ENCODE peak calls at places on chromosomes 11 and 22, in four cellular contexts. One of them, this sample, is unnamed.

GRCh38 chr11:12556155-12556554 is 118.1 kb upstream of the TEAD1 start:
- DNase-seq in HepG2: no peak
- DNase-seq in H1: peak
- DNase-seq in K562: no peak
- DNase-seq in this sample: no peak

GRCh38 chr11:87804176-87804575 is 371.1 kb downstream of the RAB38 start:
- DNase-seq in HepG2: no peak
- DNase-seq in H1: no peak
- DNase-seq in K562: no peak
- DNase-seq in this sample: no peak

GRCh38 chr11:12459374-12459773 is 82.0 kb downstream of the PARVA start:
- DNase-seq in HepG2: no peak
- DNase-seq in H1: no peak
- DNase-seq in K562: no peak
- DNase-seq in this sample: no peak

GRCh38 chr22:30989473-30989872 is 20.4 kb downstream of the TUG1 start:
- DNase-seq in HepG2: no peak
- DNase-seq in H1: no peak
- DNase-seq in K562: no peak
- DNase-seq in this sample: no peak

GRCh38 chr11:70435765-70436500 is 37.6 kb downstream of the CTTN start:
- DNase-seq in HepG2: no peak
- DNase-seq in H1: no peak
- DNase-seq in K562: no peak
- DNase-seq in this sample: no peak

GRCh38 chr22:24355574-24355973 is 71.8 kb upstream of the ADORA2A start:
- DNase-seq in HepG2: no peak
- DNase-seq in H1: no peak
- DNase-seq in K562: no peak
- DNase-seq in this sample: no peak

GRCh38 chr11:121476379-121477032 is 23.7 kb upstream of the SORL1-AS1 start:
- DNase-seq in HepG2: peak
- DNase-seq in H1: no peak
- DNase-seq in K562: no peak
- DNase-seq in this sample: no peak

GRCh38 chr11:45929486-45930030 is 7.1 kb downstream of the LARGE2 start:
- DNase-seq in HepG2: no peak
- DNase-seq in H1: no peak
- DNase-seq in K562: no peak
- DNase-seq in this sample: no peak

GRCh38 chr22:27982106-27982505 is 63.0 kb upstream of the PITPNB start:
- DNase-seq in HepG2: no peak
- DNase-seq in H1: no peak
- DNase-seq in K562: no peak
- DNase-seq in this sample: no peak

GRCh38 chr11:102476812-102477211 is 24.2 kb upstream of the TMEM123 start:
- DNase-seq in HepG2: peak
- DNase-seq in H1: no peak
- DNase-seq in K562: peak
- DNase-seq in this sample: no peak

GRCh38 chr22:25282346-25282670 is 62.9 kb downstream of the CRYBB2 start:
- DNase-seq in HepG2: no peak
- DNase-seq in H1: no peak
- DNase-seq in K562: no peak
- DNase-seq in this sample: no peak

GRCh38 chr11:9462172-9462799 is 1.5 kb downstream of the ZNF143 start:
- DNase-seq in HepG2: no peak
- DNase-seq in H1: no peak
- DNase-seq in K562: no peak
- DNase-seq in this sample: no peak

GRCh38 chr11:45407226-45407625 is 121.1 kb upstream of the SYT13 start:
- DNase-seq in HepG2: no peak
- DNase-seq in H1: no peak
- DNase-seq in K562: no peak
- DNase-seq in this sample: no peak

GRCh38 chr11:15770798-15771414 is 585.4 kb downstream of the SOX6 start:
- DNase-seq in HepG2: peak
- DNase-seq in H1: peak
- DNase-seq in K562: peak
- DNase-seq in this sample: no peak

GRCh38 chr22:37416806-37417205 is 10.5 kb downstream of the ELFN2 start:
- DNase-seq in HepG2: no peak
- DNase-seq in H1: no peak
- DNase-seq in K562: peak
- DNase-seq in this sample: no peak

GRCh38 chr11:57751676-57752253 is at the start of gene BTBD18:
- DNase-seq in HepG2: peak
- DNase-seq in H1: peak
- DNase-seq in K562: peak
- DNase-seq in this sample: no peak

GRCh38 chr11:19347911-19348310 is 107.2 kb upstream of the E2F8 start:
- DNase-seq in HepG2: no peak
- DNase-seq in H1: no peak
- DNase-seq in K562: no peak
- DNase-seq in this sample: no peak

GRCh38 chr11:19342036-19342435 is 101.3 kb upstream of the E2F8 start:
- DNase-seq in HepG2: peak
- DNase-seq in H1: no peak
- DNase-seq in K562: no peak
- DNase-seq in this sample: no peak

GRCh38 chr11:19345848-19346681 is 105.3 kb upstream of the E2F8 start:
- DNase-seq in HepG2: no peak
- DNase-seq in H1: peak
- DNase-seq in K562: no peak
- DNase-seq in this sample: no peak

GRCh38 chr11:19344661-19345518 is 104.1 kb upstream of the E2F8 start:
- DNase-seq in HepG2: no peak
- DNase-seq in H1: peak
- DNase-seq in K562: no peak
- DNase-seq in this sample: no peak

DNA sequence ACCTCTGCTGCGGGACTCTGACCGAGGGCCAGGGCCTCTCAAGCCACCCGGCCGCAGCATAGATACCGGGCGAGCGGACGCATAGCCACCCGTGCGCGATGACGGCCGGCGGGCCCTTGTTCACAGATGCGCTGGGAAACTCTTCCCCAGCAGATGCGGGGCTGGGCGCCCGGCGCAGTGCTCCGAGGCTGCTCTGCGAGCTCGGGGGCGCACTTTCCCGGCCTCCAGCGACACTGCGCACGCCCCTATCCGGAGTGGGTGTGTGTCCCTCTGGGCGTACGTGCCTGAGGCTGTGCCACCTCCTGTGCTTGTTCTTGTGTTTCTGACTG is 104.7 kb upstream of the E2F8 start:
- DNase-seq in HepG2: no peak
- DNase-seq in H1: peak
- DNase-seq in K562: no peak
- DNase-seq in this sample: no peak
- TF ChIP-seq HDAC6 in HepG2: no peak
- TF ChIP-seq HDAC6 in H1: no peak
- TF ChIP-seq HDAC6 in K562: no peak
- TF ChIP-seq HDAC6 in this sample: no peak

GRCh38 chr11:32233276-32233675 is 142.4 kb downstream of the RCN1 start:
- DNase-seq in HepG2: no peak
- DNase-seq in H1: no peak
- DNase-seq in K562: no peak
- DNase-seq in this sample: no peak
- TF ChIP-seq HDAC6 in HepG2: no peak
- TF ChIP-seq HDAC6 in H1: no peak
- TF ChIP-seq HDAC6 in K562: no peak
- TF ChIP-seq HDAC6 in this sample: no peak

DNA sequence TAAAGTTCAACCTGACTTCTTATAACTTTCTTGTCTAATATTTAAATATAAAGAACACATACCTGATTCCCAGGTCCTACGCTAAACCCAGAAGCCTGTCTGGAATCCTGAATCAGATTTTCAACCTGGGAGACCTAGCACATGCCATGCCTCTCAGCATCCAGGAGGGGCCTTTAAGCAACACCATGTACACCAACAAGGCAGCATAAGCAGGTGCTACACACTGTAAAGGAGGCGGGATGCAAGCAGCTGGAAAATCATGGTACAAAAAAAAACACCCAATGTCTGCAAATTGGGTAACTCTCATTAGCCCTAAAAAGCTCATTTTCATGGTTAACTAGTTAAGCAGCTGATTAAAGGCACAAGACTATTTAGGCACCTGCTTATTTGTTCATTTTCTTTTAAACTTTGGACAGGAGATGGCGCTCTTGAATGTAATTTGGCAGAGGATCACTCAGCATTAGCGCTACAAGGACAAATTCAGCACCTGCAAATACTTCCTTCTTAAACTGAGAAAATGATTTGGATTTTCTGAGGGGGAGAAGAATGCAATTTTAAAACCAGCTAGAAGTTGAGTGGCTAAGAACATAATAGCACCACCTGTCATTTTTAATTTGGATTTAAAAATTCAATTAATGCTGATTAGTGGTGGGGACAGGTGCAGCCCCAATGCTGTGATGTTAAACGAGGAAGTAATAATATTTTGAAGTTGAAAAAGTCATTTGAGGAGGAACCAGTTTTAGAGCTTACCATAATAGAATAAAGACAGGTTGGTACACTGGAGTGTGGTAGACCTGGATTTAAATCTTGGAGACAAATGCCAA is 104.0 kb downstream of the FAR1 start:
- DNase-seq in HepG2: peak
- DNase-seq in H1: peak
- DNase-seq in K562: peak
- DNase-seq in this sample: peak
- TF ChIP-seq HDAC6 in HepG2: no peak
- TF ChIP-seq HDAC6 in H1: no peak
- TF ChIP-seq HDAC6 in K562: no peak
- TF ChIP-seq HDAC6 in this sample: no peak

GRCh38 chr11:22730319-22730718 is 63.9 kb downstream of the GAS2 start:
- DNase-seq in HepG2: peak
- DNase-seq in H1: no peak
- DNase-seq in K562: no peak
- DNase-seq in this sample: no peak
- TF ChIP-seq HDAC6 in HepG2: no peak
- TF ChIP-seq HDAC6 in H1: no peak
- TF ChIP-seq HDAC6 in K562: no peak
- TF ChIP-seq HDAC6 in this sample: no peak

DNA sequence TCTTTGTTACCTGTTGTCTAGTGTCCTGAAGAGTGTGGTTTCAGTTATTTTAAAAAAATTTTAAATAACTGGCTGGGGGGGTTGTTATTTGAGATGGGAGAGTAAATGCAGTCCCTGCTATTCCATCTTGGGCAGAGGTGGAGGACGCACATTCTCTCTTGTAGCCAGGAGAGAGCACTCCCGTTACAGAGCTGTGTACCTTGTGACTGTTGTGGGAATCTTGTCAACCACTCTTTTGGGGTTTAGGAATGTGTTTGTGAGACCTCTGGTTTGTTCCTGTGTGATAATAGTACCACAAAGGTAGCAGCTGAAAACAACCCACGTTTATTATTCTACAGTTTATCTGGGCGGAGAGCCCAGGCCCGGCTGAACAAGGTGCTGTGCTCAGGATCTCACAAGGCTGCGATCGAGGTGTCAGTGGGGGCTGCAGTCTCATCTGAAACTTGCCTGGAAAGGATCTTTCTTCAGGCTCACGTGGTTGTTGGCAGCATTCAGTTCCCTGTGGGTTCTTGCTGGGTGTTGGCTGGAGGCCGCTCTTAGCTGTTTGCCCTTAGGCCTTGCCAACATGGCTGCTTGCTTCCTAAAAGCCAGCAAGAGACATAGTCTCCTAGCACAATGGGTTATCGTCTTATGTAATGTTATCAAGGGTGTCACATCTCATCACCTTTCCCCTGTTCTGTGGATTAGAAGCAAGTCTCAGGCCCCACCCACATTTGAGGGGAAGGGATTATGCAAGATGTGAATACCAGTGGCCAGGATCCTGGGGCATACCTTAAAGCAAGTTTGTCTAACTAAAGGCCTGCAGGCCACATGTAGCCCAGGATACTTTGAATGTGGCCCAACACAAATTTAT is 20.6 kb downstream of the IGHMBP2 start:
- DNase-seq in HepG2: no peak
- DNase-seq in H1: no peak
- DNase-seq in K562: no peak
- DNase-seq in this sample: no peak
- TF ChIP-seq HDAC6 in HepG2: no peak
- TF ChIP-seq HDAC6 in H1: no peak
- TF ChIP-seq HDAC6 in K562: no peak
- TF ChIP-seq HDAC6 in this sample: no peak

DNA sequence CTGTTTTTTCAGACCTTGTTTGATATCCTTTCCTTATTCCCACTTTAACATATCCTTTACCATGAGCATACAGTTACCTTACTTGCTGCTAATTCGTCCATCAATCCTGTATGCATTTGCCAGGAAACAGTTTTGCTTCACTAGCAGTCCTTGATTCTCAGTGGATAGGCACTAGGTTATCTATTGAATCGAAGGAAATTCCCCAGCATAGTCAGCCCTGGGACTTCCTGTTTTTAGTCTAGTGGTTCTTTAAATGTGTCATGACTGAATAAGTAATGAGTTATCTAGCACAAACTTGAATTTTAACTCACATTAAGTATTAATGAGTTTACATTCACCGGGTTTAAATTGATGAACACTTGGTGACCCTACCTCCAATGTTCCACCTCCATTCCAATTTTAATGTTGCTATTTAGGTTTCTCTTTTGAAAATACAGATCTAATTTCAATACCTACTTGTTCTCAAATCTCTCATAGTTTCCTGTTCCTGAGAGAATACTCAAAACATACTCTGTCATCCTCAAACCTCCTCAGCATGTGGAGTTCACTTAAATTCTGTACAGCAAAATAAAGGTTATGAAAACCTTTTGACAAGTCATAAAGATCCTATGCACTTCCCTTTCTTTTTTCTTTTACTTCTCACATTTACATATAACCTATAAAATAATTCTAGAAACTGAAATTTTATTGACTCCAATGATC is 1375.1 kb upstream of the TENM4 start:
- DNase-seq in HepG2: no peak
- DNase-seq in H1: no peak
- DNase-seq in K562: no peak
- DNase-seq in this sample: peak
- TF ChIP-seq HDAC6 in HepG2: no peak
- TF ChIP-seq HDAC6 in H1: no peak
- TF ChIP-seq HDAC6 in K562: no peak
- TF ChIP-seq HDAC6 in this sample: no peak

GRCh38 chr22:46538816-46539163 is 1.4 kb upstream of the CELSR1 start:
- DNase-seq in HepG2: no peak
- DNase-seq in H1: no peak
- DNase-seq in K562: peak
- DNase-seq in this sample: no peak
- TF ChIP-seq HDAC6 in HepG2: no peak
- TF ChIP-seq HDAC6 in H1: no peak
- TF ChIP-seq HDAC6 in K562: no peak
- TF ChIP-seq HDAC6 in this sample: no peak

This sample was measured in GM12878.